ENCODE peak calls at places on chromosomes 5 and 9, in eight cellular contexts. One of them, this sample, is unnamed.

GRCh38 chr5:7756453-7756852 is 94.5 kb downstream of the CFAP90 start:
- DNase-seq in colonic mucosa: no peak
- DNase-seq in psoas muscle: peak
- DNase-seq in breast epithelium: no peak
- DNase-seq in GM20000: no peak
- DNase-seq in natural killer cell: no peak
- DNase-seq in Calu3: no peak
- DNase-seq in neural progenitor cell: no peak
- DNase-seq in this sample: no peak

GRCh38 chr5:165928971-165929370 is 2362.5 kb upstream of the WWC1 start:
- DNase-seq in natural killer cell: no peak
- DNase-seq in breast epithelium: no peak
- DNase-seq in colonic mucosa: no peak
- DNase-seq in psoas muscle: no peak
- DNase-seq in GM20000: no peak
- DNase-seq in Calu3: no peak
- DNase-seq in neural progenitor cell: no peak
- DNase-seq in this sample: no peak

GRCh38 chr9:38087934-38088925 is 19.2 kb upstream of the SHB start:
- DNase-seq in psoas muscle: peak
- DNase-seq in Calu3: peak
- DNase-seq in GM20000: peak
- DNase-seq in colonic mucosa: peak
- DNase-seq in natural killer cell: peak
- DNase-seq in breast epithelium: peak
- DNase-seq in neural progenitor cell: peak
- DNase-seq in this sample: peak

GRCh38 chr9:133609311-133610098 is at the start of gene FAM163B:
- DNase-seq in colonic mucosa: no peak
- DNase-seq in GM20000: no peak
- DNase-seq in psoas muscle: peak
- DNase-seq in neural progenitor cell: peak
- DNase-seq in breast epithelium: no peak
- DNase-seq in natural killer cell: peak
- DNase-seq in Calu3: no peak
- DNase-seq in this sample: no peak

GRCh38 chr5:66963559-66963971 is 233.0 kb downstream of the CD180 start:
- DNase-seq in colonic mucosa: no peak
- DNase-seq in Calu3: peak
- DNase-seq in breast epithelium: no peak
- DNase-seq in neural progenitor cell: no peak
- DNase-seq in psoas muscle: no peak
- DNase-seq in natural killer cell: no peak
- DNase-seq in GM20000: no peak
- DNase-seq in this sample: no peak

GRCh38 chr9:126523621-126524111 is 90.1 kb upstream of the LMX1B start:
- DNase-seq in natural killer cell: no peak
- DNase-seq in neural progenitor cell: no peak
- DNase-seq in Calu3: no peak
- DNase-seq in GM20000: no peak
- DNase-seq in breast epithelium: no peak
- DNase-seq in psoas muscle: no peak
- DNase-seq in colonic mucosa: no peak
- DNase-seq in this sample: no peak

GRCh38 chr5:9775339-9775738 is 145.2 kb upstream of the TAS2R1 start:
- DNase-seq in Calu3: no peak
- DNase-seq in colonic mucosa: no peak
- DNase-seq in breast epithelium: no peak
- DNase-seq in neural progenitor cell: no peak
- DNase-seq in natural killer cell: no peak
- DNase-seq in psoas muscle: no peak
- DNase-seq in GM20000: no peak
- DNase-seq in this sample: no peak

GRCh38 chr5:89847743-89848142 is 561.8 kb downstream of the CETN3 start:
- DNase-seq in neural progenitor cell: no peak
- DNase-seq in breast epithelium: no peak
- DNase-seq in psoas muscle: no peak
- DNase-seq in colonic mucosa: no peak
- DNase-seq in GM20000: no peak
- DNase-seq in Calu3: no peak
- DNase-seq in natural killer cell: no peak
- DNase-seq in this sample: no peak

GRCh38 chr9:91156451-91157234 is 205.1 kb downstream of the AUH start:
- DNase-seq in colonic mucosa: peak
- DNase-seq in psoas muscle: no peak
- DNase-seq in breast epithelium: no peak
- DNase-seq in GM20000: no peak
- DNase-seq in neural progenitor cell: no peak
- DNase-seq in Calu3: no peak
- DNase-seq in natural killer cell: no peak
- DNase-seq in this sample: no peak

GRCh38 chr5:7146886-7147285 is 249.1 kb upstream of the ADCY2 start:
- DNase-seq in neural progenitor cell: no peak
- DNase-seq in natural killer cell: no peak
- DNase-seq in breast epithelium: no peak
- DNase-seq in GM20000: no peak
- DNase-seq in psoas muscle: no peak
- DNase-seq in colonic mucosa: peak
- DNase-seq in Calu3: peak
- DNase-seq in this sample: no peak

GRCh38 chr9:84315278-84315877 is 25.2 kb downstream of the SLC28A3 start:
- DNase-seq in psoas muscle: no peak
- DNase-seq in breast epithelium: no peak
- DNase-seq in colonic mucosa: peak
- DNase-seq in Calu3: peak
- DNase-seq in neural progenitor cell: peak
- DNase-seq in GM20000: peak
- DNase-seq in natural killer cell: peak
- DNase-seq in this sample: peak

GRCh38 chr9:120348951-120349429 is 231.0 kb downstream of the CDK5RAP2 start:
- DNase-seq in natural killer cell: no peak
- DNase-seq in neural progenitor cell: peak
- DNase-seq in Calu3: peak
- DNase-seq in psoas muscle: peak
- DNase-seq in colonic mucosa: no peak
- DNase-seq in GM20000: peak
- DNase-seq in breast epithelium: no peak
- DNase-seq in this sample: no peak

GRCh38 chr5:93582677-93583524 is at the start of gene NR2F1:
- DNase-seq in psoas muscle: peak
- DNase-seq in natural killer cell: no peak
- DNase-seq in breast epithelium: no peak
- DNase-seq in colonic mucosa: peak
- DNase-seq in GM20000: no peak
- DNase-seq in Calu3: peak
- DNase-seq in neural progenitor cell: peak
- DNase-seq in this sample: no peak
- TF ChIP-seq CTCF in psoas muscle: no peak
- TF ChIP-seq CTCF in natural killer cell: no peak
- TF ChIP-seq CTCF in breast epithelium: peak
- TF ChIP-seq CTCF in colonic mucosa: no peak
- TF ChIP-seq CTCF in GM20000: no peak
- TF ChIP-seq CTCF in Calu3: no peak
- TF ChIP-seq CTCF in neural progenitor cell: peak
- TF ChIP-seq CTCF in this sample: no peak

GRCh38 chr9:13688990-13689600 is 409.6 kb upstream of the MPDZ start:
- DNase-seq in natural killer cell: no peak
- DNase-seq in psoas muscle: no peak
- DNase-seq in breast epithelium: no peak
- DNase-seq in GM20000: no peak
- DNase-seq in neural progenitor cell: no peak
- DNase-seq in colonic mucosa: no peak
- DNase-seq in Calu3: peak
- DNase-seq in this sample: no peak
- TF ChIP-seq CTCF in natural killer cell: no peak
- TF ChIP-seq CTCF in psoas muscle: peak
- TF ChIP-seq CTCF in breast epithelium: no peak
- TF ChIP-seq CTCF in GM20000: no peak
- TF ChIP-seq CTCF in neural progenitor cell: peak
- TF ChIP-seq CTCF in colonic mucosa: no peak
- TF ChIP-seq CTCF in Calu3: no peak
- TF ChIP-seq CTCF in this sample: no peak

GRCh38 chr5:42745426-42745825 is 11.2 kb upstream of the CCDC152 start:
- DNase-seq in natural killer cell: no peak
- DNase-seq in GM20000: no peak
- DNase-seq in neural progenitor cell: peak
- DNase-seq in colonic mucosa: peak
- DNase-seq in breast epithelium: no peak
- DNase-seq in psoas muscle: no peak
- DNase-seq in Calu3: peak
- DNase-seq in this sample: no peak
- TF ChIP-seq CTCF in natural killer cell: no peak
- TF ChIP-seq CTCF in GM20000: no peak
- TF ChIP-seq CTCF in neural progenitor cell: peak
- TF ChIP-seq CTCF in colonic mucosa: peak
- TF ChIP-seq CTCF in breast epithelium: no peak
- TF ChIP-seq CTCF in psoas muscle: peak
- TF ChIP-seq CTCF in Calu3: peak
- TF ChIP-seq CTCF in this sample: no peak

DNA sequence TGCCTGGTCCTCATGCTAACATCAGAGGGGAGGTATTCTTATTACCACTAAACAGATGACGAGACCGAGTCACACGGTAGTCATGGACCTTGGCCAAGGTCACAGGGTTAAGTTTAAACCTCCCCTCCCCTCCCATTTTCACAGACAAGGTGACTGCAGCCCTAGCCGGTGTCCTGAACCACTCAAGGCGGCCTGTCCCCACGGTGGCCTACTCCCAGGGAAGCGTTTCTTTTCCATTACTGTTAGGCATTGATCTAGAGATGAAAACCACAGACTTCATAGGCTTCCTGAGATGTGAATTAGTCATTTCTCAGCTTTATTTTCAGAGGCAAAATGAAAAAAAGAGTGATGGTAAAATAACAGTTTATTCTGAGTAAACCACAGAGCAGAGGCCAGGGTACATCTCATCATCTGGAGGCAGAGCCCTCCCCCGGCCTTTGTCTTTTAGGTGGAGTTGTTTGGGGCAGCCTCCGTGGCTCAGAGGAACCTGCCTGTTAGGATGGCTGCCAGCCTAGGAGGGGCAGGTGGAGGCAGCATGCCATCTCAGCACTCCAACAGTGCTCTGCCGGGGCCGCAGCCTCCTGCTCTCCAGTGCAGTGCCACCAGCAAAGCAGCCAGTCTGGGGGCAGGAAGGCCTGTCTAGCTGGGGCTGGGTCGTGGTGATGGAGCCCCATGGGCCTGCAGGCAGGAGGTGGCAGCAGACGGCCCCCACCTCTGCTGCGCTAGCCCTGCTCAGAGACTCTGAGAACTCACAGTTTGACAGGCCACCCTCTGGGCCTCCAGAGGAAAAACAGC is 71.2 kb downstream of the RAPGEF1 start:
- DNase-seq in natural killer cell: peak
- DNase-seq in GM20000: peak
- DNase-seq in neural progenitor cell: no peak
- DNase-seq in psoas muscle: no peak
- DNase-seq in Calu3: no peak
- DNase-seq in colonic mucosa: no peak
- DNase-seq in breast epithelium: no peak
- DNase-seq in this sample: no peak
- TF ChIP-seq CTCF in natural killer cell: no peak
- TF ChIP-seq CTCF in GM20000: no peak
- TF ChIP-seq CTCF in neural progenitor cell: no peak
- TF ChIP-seq CTCF in psoas muscle: no peak
- TF ChIP-seq CTCF in Calu3: no peak
- TF ChIP-seq CTCF in colonic mucosa: no peak
- TF ChIP-seq CTCF in breast epithelium: no peak
- TF ChIP-seq CTCF in this sample: no peak

This sample was measured in activated B cell treated with CpG ODN at 0.5 μM for 24 hours.